ENCODE peak calls at places on chromosomes 16 and 17, in seven cellular contexts. D is tibial artery, N is HL-60, L is IMR-90, V is heart left ventricle, F is Panc1, P is left lung. T is an unnamed sample.

GRCh38 chr17:74133726-74134125 is 69.8 kb upstream of the RPL38 start:
- DNase-seq in V (no peak), F (no peak), L (no peak), D (no peak), N (no peak), P (no peak), T (no peak)

GRCh38 chr16:65268331-65268730 is 146.5 kb upstream of the CDH11 start:
- DNase-seq in V (no peak), F (no peak), L (peak), D (no peak), N (no peak), P (no peak), T (no peak)

GRCh38 chr17:75589919-75590303 is 2.3 kb downstream of the MYO15B start:
- DNase-seq in N (no peak), D (no peak), P (no peak), F (no peak), V (peak), L (no peak), T (no peak)

GRCh38 chr16:13977177-13977576 is 57.2 kb downstream of the ERCC4 start:
- DNase-seq in V (no peak), F (no peak), N (no peak), D (no peak), P (no peak), L (no peak), T (no peak)

GRCh38 chr16:11273721-11274324 is 394 bp upstream of the PRM3 start:
- DNase-seq in N (no peak), L (no peak), D (no peak), P (no peak), F (no peak), V (no peak), T (no peak)

GRCh38 chr16:57955572-57955971 is 15.4 kb downstream of the CNGB1 start:
- DNase-seq in P (peak), L (no peak), D (no peak), F (no peak), N (no peak), V (no peak), T (no peak)

GRCh38 chr16:56424791-56425438 is 430 bp downstream of the AMFR start:
- DNase-seq in N (no peak), D (peak), P (peak), L (no peak), F (no peak), V (peak), T (no peak)

GRCh38 chr16:11234884-11235702 is 20.9 kb downstream of the SOCS1 start:
- DNase-seq in P (peak), N (peak), F (no peak), V (no peak), L (peak), D (no peak), T (no peak)

GRCh38 chr16:81174644-81175324 is 63.7 kb upstream of the BCO1 start:
- DNase-seq in F (no peak), D (no peak), V (no peak), N (no peak), L (peak), P (no peak), T (no peak)

GRCh38 chr16:72552675-72553074 is 380.7 kb upstream of the PMFBP1 start:
- DNase-seq in N (no peak), L (peak), F (no peak), P (no peak), D (no peak), V (no peak), T (no peak)

GRCh38 chr17:1120596-1121441 is 59.0 kb downstream of the ABR start:
- DNase-seq in D (no peak), N (no peak), V (no peak), P (no peak), F (no peak), L (no peak), T (no peak)

GRCh38 chr16:83374951-83375350 is 432.8 kb upstream of the HSBP1 start:
- DNase-seq in L (no peak), P (no peak), F (no peak), N (no peak), D (no peak), V (no peak), T (no peak)

GRCh38 chr16:67128417-67128816 is 18.7 kb downstream of the PHAF1 start:
- DNase-seq in L (no peak), V (no peak), N (no peak), P (no peak), D (no peak), F (no peak), T (no peak)

GRCh38 chr16:24141466-24141865 is 114.7 kb upstream of the CACNG3 start:
- DNase-seq in L (no peak), D (no peak), V (no peak), N (no peak), F (no peak), P (no peak), T (no peak)

GRCh38 chr17:12097326-12097725 is 76.6 kb downstream of the MAP2K4 start:
- DNase-seq in L (no peak), F (no peak), D (no peak), V (no peak), P (no peak), N (no peak), T (no peak)

GRCh38 chr17:17151541-17151940 is 54.6 kb downstream of the PLD6 start:
- DNase-seq in D (no peak), F (no peak), V (no peak), L (peak), P (no peak), N (no peak), T (no peak)

GRCh38 chr16:47581114-47581513 is 120.0 kb downstream of the PHKB start:
- DNase-seq in V (no peak), L (no peak), P (no peak), N (no peak), F (no peak), D (no peak), T (no peak)

GRCh38 chr17:74972107-74972972 is at the start of gene HID1:
- DNase-seq in P (peak), L (no peak), N (no peak), F (no peak), D (no peak), V (peak), T (no peak)

GRCh38 chr16:3099732-3100499 is 822 bp upstream of the ZSCAN10 start:
- DNase-seq in N (peak), P (peak), D (peak), F (no peak), V (peak), L (peak), T (peak)

GRCh38 chr16:10088380-10088793 is 93.8 kb downstream of the GRIN2A start:
- DNase-seq in P (no peak), L (no peak), N (no peak), D (no peak), V (no peak), F (no peak), T (no peak)

GRCh38 chr17:80526116-80526910 is 18.3 kb upstream of the RPTOR start:
- DNase-seq in V (no peak), N (no peak), D (no peak), P (no peak), L (no peak), F (no peak), T (no peak)

GRCh38 chr17:62876063-62876462 is 67.9 kb upstream of the MARCHF10 start:
- DNase-seq in F (no peak), D (no peak), L (peak), P (no peak), V (no peak), N (no peak), T (no peak)

DNA sequence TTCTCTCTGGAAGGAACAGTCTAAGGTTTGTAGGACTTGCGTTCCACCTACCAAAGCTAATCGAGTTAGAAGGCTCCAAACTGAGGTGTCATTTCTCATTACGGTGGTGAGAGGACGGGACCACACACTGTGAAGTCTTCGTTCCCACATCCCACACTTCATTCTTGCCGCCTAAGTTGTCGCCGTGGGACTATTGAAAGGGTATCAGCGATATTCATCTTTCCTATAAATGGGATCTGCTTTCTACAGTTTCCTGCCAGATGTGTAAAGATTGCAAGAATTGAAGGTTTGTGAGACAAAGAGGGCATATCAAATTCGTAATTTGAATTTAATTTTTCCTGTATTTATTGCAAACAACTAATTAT is 608 bp upstream of the TRIM37 start:
- DNase-seq in F (no peak), D (no peak), L (no peak), V (no peak), P (no peak), N (no peak), T (no peak)
- H3K27ac ChIP-seq in F (peak), D (peak), L (peak), V (peak), P (peak), N (peak), T (peak)

DNA sequence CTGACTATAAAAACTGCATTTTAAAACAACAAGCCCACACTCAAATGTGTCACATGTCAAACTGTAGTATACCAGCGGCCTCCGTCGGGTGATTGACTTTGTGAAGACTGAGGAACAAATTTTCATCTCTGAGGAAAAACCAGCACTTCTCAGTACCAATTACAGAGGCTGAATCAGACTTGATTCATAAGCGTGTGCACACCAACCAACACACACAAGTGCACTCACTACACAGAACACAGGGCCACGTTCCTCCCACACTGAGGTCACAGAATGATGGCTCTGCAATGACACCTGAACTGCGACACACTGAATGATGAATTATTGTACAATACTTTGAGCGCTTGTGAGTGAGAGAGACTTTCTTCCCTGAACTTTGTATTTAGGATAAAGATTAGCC is 29.6 kb downstream of the XPO6 start:
- DNase-seq in V (no peak), L (peak), D (no peak), F (no peak), P (no peak), N (no peak), T (no peak)
- H3K27ac ChIP-seq in V (peak), L (peak), D (no peak), F (peak), P (peak), N (no peak), T (peak)

GRCh38 chr17:49637739-49638138 is 40.2 kb downstream of the SPOP start:
- DNase-seq in D (no peak), P (no peak), F (no peak), N (no peak), L (no peak), V (no peak), T (no peak)
- H3K27ac ChIP-seq in D (peak), P (no peak), F (no peak), N (no peak), L (no peak), V (peak), T (no peak)

GRCh38 chr16:84592718-84593117 is 25.2 kb downstream of the COTL1 start:
- DNase-seq in L (no peak), P (no peak), F (no peak), V (no peak), N (no peak), D (no peak), T (no peak)

GRCh38 chr16:84593825-84594724 is 23.8 kb downstream of the COTL1 start:
- DNase-seq in N (peak), D (no peak), P (peak), F (no peak), L (no peak), V (peak), T (no peak)

GRCh38 chr16:84596161-84596560 is 21.7 kb downstream of the COTL1 start:
- DNase-seq in F (no peak), P (no peak), D (no peak), N (no peak), V (no peak), L (no peak), T (no peak)

GRCh38 chr16:84595052-84595481 is 22.8 kb downstream of the COTL1 start:
- DNase-seq in L (no peak), N (no peak), P (no peak), F (no peak), V (no peak), D (no peak), T (no peak)

DNA sequence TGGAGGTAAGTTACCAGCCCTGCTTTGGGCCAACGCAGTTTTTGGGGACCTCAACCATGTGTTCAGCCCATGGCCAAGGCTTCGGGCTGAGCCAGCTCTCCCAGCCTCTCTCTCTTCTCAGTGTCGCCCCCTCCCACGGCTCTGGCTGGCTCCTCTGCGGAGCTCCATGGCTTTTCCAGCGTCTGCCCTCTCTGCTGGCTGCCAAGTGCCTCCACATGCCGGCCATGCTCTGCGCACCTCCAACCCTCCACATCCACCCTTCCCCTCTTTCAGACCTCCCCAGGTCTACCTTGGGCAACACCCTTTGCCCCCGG is 23.2 kb downstream of the COTL1 start:
- DNase-seq in N (no peak), V (no peak), P (no peak), F (no peak), D (no peak), L (no peak), T (no peak)
- H3K27ac ChIP-seq in N (peak), V (no peak), P (peak), F (no peak), D (no peak), L (no peak), T (no peak)

GRCh38 chr16:27328937-27329336 is 15.2 kb downstream of the IL4R start:
- DNase-seq in V (no peak), N (no peak), F (no peak), D (peak), L (no peak), P (no peak), T (no peak)
- H3K27ac ChIP-seq in V (no peak), N (no peak), F (no peak), D (peak), L (peak), P (peak), T (peak)

GRCh38 chr17:63986842-63987615 is 11.1 kb upstream of the PRR29 start:
- DNase-seq in N (no peak), P (no peak), L (no peak), V (peak), F (no peak), D (no peak), T (no peak)

GRCh38 chr17:63988741-63989621 is 9.2 kb upstream of the PRR29 start:
- DNase-seq in P (no peak), V (peak), L (no peak), N (no peak), D (no peak), F (no peak), T (no peak)

GRCh38 chr17:63985387-63986140 is 12.6 kb upstream of the PRR29 start:
- DNase-seq in N (no peak), D (no peak), P (no peak), L (no peak), V (peak), F (no peak), T (no peak)

GRCh38 chr17:63989622-63990345 is 8.4 kb upstream of the PRR29 start:
- DNase-seq in F (no peak), D (no peak), L (no peak), N (no peak), V (peak), P (no peak), T (no peak)

DNA sequence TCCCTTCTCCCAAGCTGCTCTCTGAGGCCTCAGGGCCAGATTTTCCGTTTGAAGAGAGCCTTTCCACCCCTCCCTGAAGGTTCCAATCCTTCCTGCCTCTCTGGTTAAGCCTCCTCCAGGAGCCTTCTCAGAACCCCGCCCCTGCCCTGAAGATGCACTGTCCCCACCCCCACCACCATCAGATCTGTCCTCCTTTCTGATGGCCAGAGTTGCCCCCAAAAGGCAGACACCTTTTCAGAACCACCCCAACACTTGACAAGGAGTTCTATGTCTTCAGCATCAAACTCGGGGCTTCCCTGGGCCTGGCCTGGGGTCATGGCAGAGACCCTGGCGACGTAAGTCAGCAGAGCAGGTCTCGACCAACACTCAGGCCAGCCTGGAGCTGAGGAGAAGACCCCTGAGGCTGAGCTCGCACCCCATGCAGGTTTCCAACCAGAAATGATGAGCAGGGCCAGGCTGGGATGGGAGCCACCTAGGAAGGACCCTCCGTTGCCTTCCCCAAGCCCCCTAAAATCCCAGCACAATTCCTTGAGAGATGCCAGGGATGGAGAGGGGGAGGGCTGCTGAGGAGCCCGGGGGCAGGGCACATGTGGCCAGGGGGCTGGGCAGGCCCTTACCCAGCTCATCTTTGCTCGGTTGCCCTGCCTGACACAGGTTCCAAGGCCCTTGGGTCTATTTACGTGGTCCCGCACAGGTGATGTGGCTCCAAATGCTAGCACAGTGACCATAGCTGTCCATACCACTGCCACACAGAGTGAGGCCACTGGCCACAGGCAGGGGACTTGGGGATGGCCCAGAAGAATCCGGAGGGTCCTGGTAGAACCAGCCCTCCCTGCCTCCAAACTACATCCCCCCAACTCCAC is 10.3 kb upstream of the PRR29 start:
- DNase-seq in P (no peak), V (peak), N (no peak), F (no peak), L (no peak), D (no peak), T (no peak)
- H3K27ac ChIP-seq in P (no peak), V (peak), N (no peak), F (no peak), L (no peak), D (no peak), T (no peak)

GRCh38 chr16:51450913-51451312 is 299.8 kb upstream of the SALL1 start:
- DNase-seq in L (no peak), P (no peak), V (no peak), F (no peak), D (no peak), N (no peak), T (no peak)
- H3K27ac ChIP-seq in L (no peak), P (no peak), V (no peak), F (no peak), D (no peak), N (no peak), T (no peak)